ENCODE peak calls at places on chromosomes 4 and X, in eight cellular contexts. W, Z, C, K, U, P, G and B are unnamed samples.

GRCh38 chr4:128823025-128823661 is 13.6 kb downstream of the JADE1 start:
- DNase-seq in P (no peak), U (peak; percentile 92), Z (no peak), W (no peak), G (no peak), K (no peak), C (no peak), B (no peak)

GRCh38 chrX:63275127-63275526 is 76.0 kb downstream of the SPIN4 start:
- DNase-seq in G (no peak), C (no peak), U (no peak), Z (no peak), K (peak; percentile 23), W (peak; percentile 7), P (no peak), B (no peak)

GRCh38 chr4:82785248-82786003 is 13.2 kb downstream of the SCD5 start:
- DNase-seq in P (no peak), W (no peak), Z (no peak), C (peak; percentile 44), K (no peak), U (peak; percentile 59), G (no peak), B (no peak)

GRCh38 chr4:19026281-19026680 is 1004.7 kb upstream of the LCORL start:
- DNase-seq in G (no peak), P (no peak), Z (no peak), K (peak; percentile 27), U (peak; percentile 11), C (no peak), W (no peak), B (no peak)

GRCh38 chr4:164345756-164346155 is 408.2 kb upstream of the SMIM31 start:
- DNase-seq in W (no peak), C (no peak), U (peak; percentile 43), P (no peak), K (no peak), Z (no peak), G (no peak), B (no peak)

GRCh38 chr4:19382993-19383392 is 868.7 kb upstream of the SLIT2 start:
- DNase-seq in U (peak; percentile 63), K (no peak), W (no peak), C (no peak), G (no peak), P (no peak), Z (no peak), B (no peak)

GRCh38 chr4:1207603-1208265 is 35.4 kb upstream of the SPON2 start:
- DNase-seq in K (peak; percentile 82), Z (peak; percentile 76), P (peak; percentile 78), U (peak; percentile 95), C (no peak), G (peak; percentile 86), W (no peak), B (peak; percentile 73)

GRCh38 chrX:39576081-39576701 is 521.6 kb downstream of the BCOR start:
- DNase-seq in U (no peak), C (no peak), K (no peak), P (no peak), W (no peak), Z (no peak), G (no peak), B (no peak)

GRCh38 chrX:135530097-135530496 is 9.6 kb downstream of the INTS6L start:
- DNase-seq in W (no peak), C (no peak), Z (no peak), P (no peak), K (no peak), U (no peak), G (no peak), B (no peak)

GRCh38 chr4:98491862-98492554 is 166.4 kb downstream of the TSPAN5 start:
- DNase-seq in W (no peak), U (no peak), G (no peak), K (no peak), P (no peak), C (no peak), Z (no peak), B (peak; percentile 57)

GRCh38 chr4:148749403-148749802 is 307.2 kb upstream of the NR3C2 start:
- DNase-seq in Z (no peak), P (no peak), U (no peak), K (no peak), G (no peak), C (no peak), W (no peak), B (no peak)

GRCh38 chrX:68719904-68720614 is 72.6 kb downstream of the STARD8 start:
- DNase-seq in U (peak; percentile 1), K (no peak), G (no peak), P (peak; percentile 65), C (no peak), Z (no peak), W (no peak), B (no peak)

GRCh38 chrX:78104447-78105176 is 564 bp downstream of the PGK1 start:
- DNase-seq in P (peak; percentile 84), W (peak; percentile 56), G (peak; percentile 18), U (peak; percentile 58), Z (peak; percentile 29), C (peak; percentile 69), K (peak; percentile 46), B (peak; percentile 77)

GRCh38 chr4:80307774-80308465 is 27.6 kb upstream of the CFAP299 start:
- DNase-seq in K (no peak), Z (no peak), G (no peak), C (no peak), P (no peak), U (peak; percentile 52), W (no peak), B (no peak)

GRCh38 chr4:158079661-158080060 is 93.2 kb downstream of the GASK1B start:
- DNase-seq in C (no peak), Z (no peak), P (no peak), U (no peak), W (no peak), G (peak; percentile 36), K (peak; percentile 25), B (no peak)

DNA sequence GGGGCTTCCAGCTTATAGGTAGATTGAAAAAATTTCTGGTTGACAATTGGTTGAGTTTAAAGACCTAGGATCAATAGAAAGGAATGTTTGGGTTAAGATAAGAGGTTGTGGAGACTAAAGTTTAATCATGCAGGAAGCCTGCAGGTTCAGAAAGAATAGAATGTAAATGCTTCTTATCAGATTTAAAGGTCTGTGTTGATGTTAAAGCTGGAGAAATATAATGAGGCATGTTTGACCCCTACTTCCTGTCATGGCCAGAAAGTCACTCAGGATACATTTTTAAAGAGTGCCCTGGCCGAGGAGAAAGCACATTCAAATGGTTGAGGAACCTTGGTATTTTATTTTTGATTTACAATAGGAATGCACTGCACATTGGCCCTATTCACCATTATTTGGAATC is 3.9 kb upstream of the RRAGB start:
- DNase-seq in C (no peak), P (no peak), W (no peak), G (no peak), U (no peak), Z (no peak), K (no peak), B (no peak)
- H3K9me3 ChIP-seq in C (peaks cover 11% of the 10 kb centered on the region), P (peaks cover 19% of the 10 kb centered on the region), W (no peaks in the 10 kb centered on the region), G (no peaks in the 10 kb centered on the region), U (no peaks in the 10 kb centered on the region), Z (peaks cover 6% of the 10 kb centered on the region), K (no peaks in the 10 kb centered on the region), B (no peaks in the 10 kb centered on the region)

DNA sequence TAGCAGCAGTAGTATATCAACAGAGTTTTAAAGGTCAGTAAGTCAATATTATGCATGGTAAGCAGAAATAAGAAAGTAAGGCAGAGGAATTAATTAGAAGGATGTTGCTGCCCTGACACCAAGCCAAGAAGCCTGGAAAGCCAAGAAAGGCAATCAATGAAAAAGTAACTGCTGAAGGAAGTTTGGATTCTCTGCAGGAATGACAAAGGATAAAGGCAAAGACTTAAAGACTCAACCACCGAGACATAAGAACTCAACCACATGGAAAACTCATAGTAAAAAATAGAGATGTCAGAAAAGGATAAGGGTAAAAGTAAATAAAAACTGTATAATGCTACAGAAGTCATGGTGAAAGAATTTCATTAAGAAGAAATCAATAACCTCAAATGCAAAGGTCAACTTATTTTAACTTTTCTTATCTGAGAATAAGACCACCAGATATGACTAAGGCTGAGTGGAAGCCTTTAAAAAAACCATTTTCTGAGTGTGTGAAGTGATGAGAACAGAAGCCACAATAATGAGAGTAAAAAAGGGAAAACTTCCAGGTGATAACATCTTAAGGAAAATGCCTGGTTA is 55.2 kb downstream of the NEK1 start:
- DNase-seq in K (no peak), Z (no peak), C (no peak), P (no peak), U (peak; percentile 39), W (no peak), G (no peak), B (no peak)
- H3K4me1 ChIP-seq in K (no peaks in the 10 kb centered on the region), Z (peaks cover 7% of the 10 kb centered on the region), C (no peaks in the 10 kb centered on the region), P (no peaks in the 10 kb centered on the region), U (no peaks in the 10 kb centered on the region), W (no peaks in the 10 kb centered on the region), G (peaks cover 3% of the 10 kb centered on the region), B (no peaks in the 10 kb centered on the region)

DNA sequence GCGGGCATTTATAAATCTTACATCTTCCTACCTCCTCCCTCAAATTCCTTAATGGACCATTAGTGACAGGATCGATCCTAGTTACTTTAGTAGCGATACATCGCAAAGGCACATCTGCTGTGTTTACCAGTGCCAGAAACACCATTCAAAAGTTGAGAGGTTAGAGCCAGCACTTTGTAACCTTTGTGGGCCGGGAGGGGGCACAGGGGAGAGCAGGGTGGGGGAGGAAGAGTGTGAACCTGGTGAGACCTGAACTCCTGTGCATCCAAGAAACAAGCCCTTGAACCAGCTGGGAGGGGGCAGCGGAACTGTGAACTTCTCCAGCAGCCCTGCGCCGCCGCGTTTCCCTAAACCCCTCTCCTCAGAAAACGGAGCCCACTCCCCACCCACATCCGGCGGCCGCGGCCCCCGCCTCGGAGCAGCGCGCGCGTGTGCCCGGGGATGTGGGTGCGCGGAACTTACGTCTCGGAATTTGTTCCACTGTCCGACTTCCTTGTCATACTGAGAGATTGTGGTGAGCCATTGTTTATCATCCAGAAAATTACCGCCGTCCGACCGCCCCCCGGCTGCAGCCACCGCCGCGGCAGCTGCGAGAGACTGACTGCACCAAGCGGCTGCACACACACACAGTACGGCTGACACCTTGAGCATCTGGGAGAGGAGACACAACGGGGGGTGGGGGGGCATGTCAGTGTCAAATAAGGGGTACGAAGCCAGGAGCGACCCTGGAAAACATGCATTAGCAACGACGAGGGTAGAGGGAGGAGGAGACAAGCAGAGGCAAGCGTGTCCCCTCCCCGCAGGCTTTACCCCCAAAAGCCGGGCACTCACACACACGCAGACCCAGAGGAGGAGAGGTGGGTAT is 539 bp downstream of the SPOCK3 start:
- DNase-seq in U (peak; percentile 3), P (no peak), Z (no peak), K (no peak), W (no peak), C (no peak), G (no peak), B (peak; percentile 41)
- H3K9me3 ChIP-seq in U (no peaks in the 10 kb centered on the region), P (no peaks in the 10 kb centered on the region), Z (no peaks in the 10 kb centered on the region), K (no peaks in the 10 kb centered on the region), W (no peaks in the 10 kb centered on the region), C (no peaks in the 10 kb centered on the region), G (no peaks in the 10 kb centered on the region), B (no peaks in the 10 kb centered on the region)

GRCh38 chr4:139556071-139556734 is at the start of gene SETD7:
- DNase-seq in Z (peak; percentile 84), C (peak; percentile 85), W (peak; percentile 82), K (peak; percentile 84), P (peak; percentile 92), G (peak; percentile 77), U (peak; percentile 79), B (peak; percentile 89)

GRCh38 chr4:139553751-139554670 is 2.0 kb downstream of the SETD7 start:
- DNase-seq in Z (no peak), K (no peak), G (no peak), W (no peak), U (no peak), P (no peak), C (no peak), B (no peak)

GRCh38 chr4:139555073-139555704 is 830 bp downstream of the SETD7 start:
- DNase-seq in K (peak; percentile 95), U (peak; percentile 90), W (peak; percentile 91), Z (peak; percentile 91), C (peak; percentile 93), P (peak; percentile 94), G (peak; percentile 89), B (peak; percentile 96)

GRCh38 chr4:139555705-139556070 is 331 bp downstream of the SETD7 start:
- DNase-seq in C (peak; percentile 65), G (peak; percentile 57), K (peak; percentile 37), W (no peak), P (no peak), U (peak; percentile 45), Z (peak; percentile 57), B (peak; percentile 88)

GRCh38 chr4:139554726-139555072 is 1.3 kb downstream of the SETD7 start:
- DNase-seq in Z (no peak), G (no peak), W (no peak), C (no peak), K (no peak), P (no peak), U (no peak), B (no peak)
- H3K4me1 ChIP-seq in Z (peaks cover 88% of the 10 kb centered on the region), G (peaks cover 20% of the 10 kb centered on the region), W (peaks cover 68% of the 10 kb centered on the region), C (peaks cover 67% of the 10 kb centered on the region), K (peaks cover 49% of the 10 kb centered on the region), P (peaks cover 17% of the 10 kb centered on the region), U (peaks cover 4% of the 10 kb centered on the region), B (no peaks in the 10 kb centered on the region)